ENCODE peak calls at places on chromosomes 4 and X, in eight cellular contexts. H is breast epithelium, S is HL-60, N is suprapubic skin, J is K562, F is sigmoid colon, D is Panc1, Q is upper lobe of left lung. Y is an unnamed sample.

GRCh38 chrX:155148724-155149537 is 67.3 kb upstream of the VBP1 start:
- DNase-seq in H (no peak), S (no peak), N (no peak), J (peak), F (no peak), D (no peak), Q (no peak), Y (no peak)

GRCh38 chrX:147897117-147897516 is 14.6 kb upstream of the FMR1 start:
- DNase-seq in H (no peak), S (no peak), N (no peak), J (no peak), F (no peak), D (no peak), Q (no peak), Y (no peak)

GRCh38 chr4:58074382-58074781 is 964.2 kb upstream of the IGFBP7 start:
- DNase-seq in H (no peak), S (no peak), N (no peak), J (no peak), F (no peak), D (no peak), Q (no peak), Y (no peak)

GRCh38 chrX:115889121-115889890 is 281.2 kb upstream of the AGTR2 start:
- DNase-seq in H (peak), S (no peak), N (no peak), J (no peak), F (peak), D (no peak), Q (no peak), Y (no peak)

GRCh38 chr4:39023059-39023458 is 9.2 kb downstream of the TMEM156 start:
- DNase-seq in H (no peak), S (no peak), N (no peak), J (no peak), F (no peak), D (no peak), Q (no peak), Y (no peak)

GRCh38 chr4:56252561-56253152 is 134.6 kb downstream of the AASDH start:
- DNase-seq in H (no peak), S (no peak), N (no peak), J (no peak), F (no peak), D (no peak), Q (no peak), Y (no peak)

GRCh38 chr4:86891785-86892638 is at the start of gene C4orf36:
- DNase-seq in H (peak), S (no peak), N (peak), J (peak), F (peak), D (no peak), Q (peak), Y (peak)

GRCh38 chrX:151825927-151826471 is 86.7 kb upstream of the MAGEA4 start:
- DNase-seq in H (no peak), S (no peak), N (no peak), J (no peak), F (no peak), D (no peak), Q (no peak), Y (no peak)

GRCh38 chr4:17276821-17277220 is 235.1 kb downstream of the QDPR start:
- DNase-seq in H (no peak), S (no peak), N (no peak), J (no peak), F (no peak), D (no peak), Q (no peak), Y (no peak)

GRCh38 chr4:91497892-91498291 is 805.9 kb upstream of the GRID2 start:
- DNase-seq in H (no peak), S (no peak), N (no peak), J (no peak), F (no peak), D (no peak), Q (no peak), Y (no peak)

GRCh38 chr4:150367326-150367725 is 214.6 kb upstream of the MAB21L2 start:
- DNase-seq in H (no peak), S (no peak), N (no peak), J (no peak), F (peak), D (no peak), Q (no peak), Y (no peak)

GRCh38 chr4:94127707-94128328 is 79.8 kb upstream of the SMARCAD1 start:
- DNase-seq in H (no peak), S (peak), N (no peak), J (peak), F (no peak), D (no peak), Q (no peak), Y (no peak)

GRCh38 chr4:8904041-8904501 is 32.4 kb upstream of the HMX1 start:
- DNase-seq in H (no peak), S (no peak), N (no peak), J (no peak), F (peak), D (no peak), Q (no peak), Y (no peak)

GRCh38 chr4:122142687-122143086 is 9.4 kb upstream of the BLTP1 start:
- DNase-seq in H (no peak), S (no peak), N (no peak), J (no peak), F (no peak), D (no peak), Q (no peak), Y (no peak)

GRCh38 chrX:151030845-151031244 is 47.7 kb downstream of the HMGB3 start:
- DNase-seq in H (no peak), S (no peak), N (no peak), J (no peak), F (no peak), D (no peak), Q (no peak), Y (no peak)

GRCh38 chr4:118712872-118713271 is 27.7 kb downstream of the METTL14 start:
- DNase-seq in H (no peak), S (no peak), N (no peak), J (no peak), F (no peak), D (no peak), Q (no peak), Y (no peak)

GRCh38 chrX:151899622-151900021 is 13.1 kb upstream of the MAGEA4 start:
- DNase-seq in H (no peak), S (no peak), N (no peak), J (no peak), F (no peak), D (no peak), Q (no peak), Y (no peak)

GRCh38 chr4:106565727-106566126 is 197.1 kb upstream of the GIMD1 start:
- DNase-seq in H (no peak), S (no peak), N (no peak), J (no peak), F (no peak), D (no peak), Q (no peak), Y (no peak)

GRCh38 chr4:99612704-99613103 is 38.1 kb downstream of the MTTP start:
- DNase-seq in H (no peak), S (no peak), N (no peak), J (no peak), F (no peak), D (no peak), Q (no peak), Y (no peak)

GRCh38 chr4:143473334-143474126 is 40.0 kb upstream of the SMARCA5 start:
- DNase-seq in H (no peak), S (no peak), N (no peak), J (no peak), F (no peak), D (no peak), Q (no peak), Y (no peak)
- TF ChIP-seq CTCF in H (no peak), S (no peak), N (no peak), J (no peak), F (no peak), D (no peak), Q (no peak), Y (no peak)

GRCh38 chr4:168613869-168614268 is 117.0 kb downstream of the PALLD start:
- DNase-seq in H (no peak), S (no peak), N (no peak), J (no peak), F (no peak), D (no peak), Q (no peak), Y (no peak)
- TF ChIP-seq POLR2AphosphoS5 in H (no peak), S (no peak), N (no peak), J (no peak), F (no peak), D (no peak), Q (no peak), Y (no peak)

DNA sequence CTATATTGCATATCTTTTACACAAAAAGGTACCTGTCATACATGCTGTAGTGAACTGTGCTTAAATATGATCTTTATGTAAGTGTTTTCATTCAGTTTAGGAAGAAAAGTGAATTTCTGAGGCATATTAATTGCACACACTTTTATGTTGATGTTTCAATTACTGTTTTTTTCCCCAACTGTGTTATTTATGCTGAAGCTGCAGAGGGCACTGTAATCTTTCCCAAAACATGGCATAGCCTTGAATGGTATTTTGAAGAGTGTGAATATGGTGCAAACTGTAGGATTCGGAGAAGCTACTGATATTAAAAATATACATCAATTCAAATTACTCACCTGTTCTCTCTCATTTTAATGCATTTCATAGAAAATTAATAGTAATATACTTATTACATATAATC is 6.0 kb upstream of the CENPE start:
- DNase-seq in H (no peak), S (no peak), N (no peak), J (no peak), F (no peak), D (no peak), Q (no peak), Y (no peak)
- TF ChIP-seq CTCF in H (no peak), S (no peak), N (no peak), J (peak), F (no peak), D (peak), Q (no peak), Y (no peak)

GRCh38 chrX:110173192-110174175 is 144.4 kb downstream of the AMMECR1 start:
- DNase-seq in H (no peak), S (no peak), N (no peak), J (no peak), F (no peak), D (no peak), Q (no peak), Y (peak)
- TF ChIP-seq POLR2AphosphoS5 in H (no peak), S (no peak), N (no peak), J (no peak), F (no peak), D (no peak), Q (no peak), Y (no peak)

GRCh38 chr4:15400276-15400675 is 27.6 kb upstream of the C1QTNF7 start:
- DNase-seq in H (no peak), S (no peak), N (no peak), J (no peak), F (no peak), D (no peak), Q (no peak), Y (no peak)

GRCh38 chr4:15402146-15402545 is 25.7 kb upstream of the C1QTNF7 start:
- DNase-seq in H (no peak), S (no peak), N (no peak), J (no peak), F (no peak), D (no peak), Q (no peak), Y (no peak)

GRCh38 chr4:15398732-15399131 is 29.1 kb upstream of the C1QTNF7 start:
- DNase-seq in H (no peak), S (no peak), N (no peak), J (no peak), F (no peak), D (no peak), Q (no peak), Y (no peak)

GRCh38 chr4:15402974-15403373 is 24.9 kb upstream of the C1QTNF7 start:
- DNase-seq in H (no peak), S (no peak), N (no peak), J (no peak), F (no peak), D (no peak), Q (no peak), Y (no peak)

DNA sequence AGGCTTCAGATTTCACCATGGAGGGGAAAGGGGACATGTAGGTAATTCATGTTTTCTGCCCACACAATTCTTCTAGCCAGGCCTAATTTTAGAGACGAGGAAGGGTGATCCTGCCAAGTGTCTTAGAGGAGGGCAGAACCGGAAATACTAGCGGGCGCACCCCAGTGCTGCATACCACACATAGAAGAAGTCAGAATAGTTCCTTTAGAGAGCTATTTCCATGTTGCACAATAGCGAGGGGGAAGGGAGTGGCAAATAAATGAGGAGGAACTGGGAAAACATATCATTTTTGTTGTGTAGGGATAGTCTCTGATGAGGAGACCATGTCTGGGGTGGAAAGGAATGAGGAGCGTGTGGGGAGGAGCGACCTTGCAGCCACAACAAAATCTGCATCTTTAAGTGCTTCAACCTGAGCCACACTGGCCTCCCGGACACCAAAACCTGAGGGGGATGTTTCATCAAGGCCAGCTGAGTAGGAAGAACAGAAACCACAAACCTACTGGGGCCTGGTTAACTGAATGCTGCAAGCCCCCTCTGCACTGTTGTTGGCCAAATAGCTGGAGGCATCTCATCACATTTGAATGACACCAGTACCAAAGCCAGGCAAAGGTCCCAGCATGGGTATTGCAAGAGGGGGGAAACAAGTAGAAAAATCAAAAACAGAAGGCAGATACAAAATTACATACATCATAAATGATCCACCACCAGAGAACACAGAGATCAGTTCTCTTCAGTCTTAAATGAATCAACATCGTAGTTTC is 26.7 kb upstream of the C1QTNF7 start:
- DNase-seq in H (peak), S (peak), N (peak), J (no peak), F (peak), D (no peak), Q (peak), Y (no peak)
- TF ChIP-seq CTCF in H (no peak), S (no peak), N (no peak), J (no peak), F (no peak), D (no peak), Q (no peak), Y (no peak)

GRCh38 chr4:6385288-6385687 is 87.1 kb downstream of the PPP2R2C start:
- DNase-seq in H (no peak), S (no peak), N (no peak), J (no peak), F (no peak), D (no peak), Q (no peak), Y (no peak)
- TF ChIP-seq POLR2AphosphoS5 in H (no peak), S (no peak), N (no peak), J (no peak), F (no peak), D (no peak), Q (no peak), Y (no peak)

GRCh38 chrX:21375795-21376069 is 1.5 kb downstream of the CNKSR2 start:
- DNase-seq in H (no peak), S (no peak), N (no peak), J (no peak), F (no peak), D (no peak), Q (no peak), Y (no peak)
- TF ChIP-seq CTCF in H (no peak), S (no peak), N (no peak), J (no peak), F (no peak), D (no peak), Q (no peak), Y (no peak)

Y was measured in stomach.